ENCODE peak calls at places on chromosomes 1 and 21, in eight cellular contexts. T is A549, J is WTC11, W is NB4, Q is endothelial cell of umbilical vein, N is K562, V is H1, Y is HCT116. G is an unnamed sample.

GRCh38 chr1:29621826-29622435 is 385.6 kb downstream of the PTPRU start:
- DNase-seq in T (no peak), W (no peak), Q (no peak), Y (no peak), N (no peak), J (no peak), V (no peak), G (no peak)

GRCh38 chr1:46204406-46204742 is 1.2 kb downstream of the LURAP1 start:
- DNase-seq in J (no peak), Q (peak), W (no peak), T (no peak), Y (no peak), N (no peak), V (no peak), G (no peak)

GRCh38 chr1:77757066-77757584 is 2.5 kb downstream of the USP33 start:
- DNase-seq in V (no peak), T (no peak), N (no peak), J (no peak), W (no peak), Q (no peak), Y (no peak), G (no peak)

GRCh38 chr1:205355054-205355453 is 1.7 kb downstream of the KLHDC8A start:
- DNase-seq in Q (no peak), N (no peak), J (no peak), W (no peak), T (no peak), Y (no peak), V (no peak), G (no peak)

GRCh38 chr1:73516458-73516857 is 681.5 kb downstream of the LRRIQ3 start:
- DNase-seq in N (no peak), T (no peak), W (peak), V (no peak), J (no peak), Q (no peak), Y (no peak), G (no peak)

GRCh38 chr1:237873487-237873927 is 17.2 kb downstream of the ZP4 start:
- DNase-seq in V (peak), W (peak), Q (no peak), N (no peak), Y (no peak), J (peak), T (peak), G (no peak)

GRCh38 chr1:9494936-9495758 is 44.1 kb upstream of the SLC25A33 start:
- DNase-seq in Q (peak), V (peak), T (peak), W (peak), Y (peak), J (peak), N (peak), G (no peak)

GRCh38 chr1:77018386-77019156 is 151.3 kb downstream of the ST6GALNAC5 start:
- DNase-seq in W (peak), N (no peak), J (no peak), V (peak), T (no peak), Y (no peak), Q (no peak), G (no peak)

GRCh38 chr21:15928686-15929085 is 198.9 kb downstream of the USP25 start:
- DNase-seq in N (no peak), T (no peak), V (no peak), J (no peak), Q (no peak), W (no peak), Y (no peak), G (no peak)

GRCh38 chr1:3614755-3615742 is 3.7 kb upstream of the MEGF6 start:
- DNase-seq in Y (no peak), J (peak), W (no peak), T (peak), V (peak), Q (peak), N (peak), G (no peak)

GRCh38 chr1:23403038-23403336 is 21.6 kb downstream of the TCEA3 start:
- DNase-seq in J (no peak), N (peak), Y (peak), V (no peak), T (peak), Q (peak), W (peak), G (no peak)

GRCh38 chr21:46649356-46649755 is 13.9 kb downstream of the PRMT2 start:
- DNase-seq in W (no peak), V (no peak), N (no peak), Q (no peak), T (no peak), J (no peak), Y (no peak), G (no peak)

GRCh38 chr1:206590025-206590834 is 22.0 kb downstream of the EIF2D start:
- DNase-seq in Q (no peak), N (peak), Y (peak), J (peak), T (no peak), V (no peak), W (peak), G (no peak)

GRCh38 chr1:92298213-92298572 is 594 bp downstream of the GLMN start:
- DNase-seq in J (no peak), Y (no peak), Q (no peak), W (no peak), N (no peak), V (no peak), T (no peak), G (no peak)

GRCh38 chr1:23720256-23720995 is 22.8 kb upstream of the ELOA start:
- DNase-seq in Q (no peak), T (no peak), Y (no peak), V (no peak), N (no peak), J (no peak), W (no peak), G (no peak)

GRCh38 chr1:40056519-40057309 is 16.2 kb downstream of the CAP1 start:
- DNase-seq in N (no peak), V (no peak), T (no peak), Q (no peak), Y (no peak), J (no peak), W (no peak), G (no peak)

GRCh38 chr1:200028586-200029034 is 1.1 kb downstream of the NR5A2 start:
- DNase-seq in J (no peak), W (no peak), T (no peak), N (no peak), Y (no peak), Q (peak), V (no peak), G (no peak)

GRCh38 chr1:24643362-24644346 is 552 bp downstream of the SRRM1 start:
- DNase-seq in W (peak), Q (peak), Y (no peak), V (no peak), N (peak), T (peak), J (no peak), G (no peak)

GRCh38 chr1:208509072-208509471 is 264.9 kb upstream of the PLXNA2 start:
- DNase-seq in J (no peak), N (no peak), T (no peak), Q (no peak), Y (no peak), W (no peak), V (no peak), G (no peak)

GRCh38 chr1:215475719-215476525 is 91.2 kb upstream of the KCTD3 start:
- DNase-seq in Y (no peak), N (no peak), Q (no peak), T (no peak), J (no peak), W (no peak), V (no peak), G (no peak)

GRCh38 chr1:19137158-19137557 is 72.9 kb downstream of the UBR4 start:
- DNase-seq in Y (no peak), V (no peak), W (no peak), Q (no peak), J (no peak), N (no peak), T (no peak), G (no peak)

GRCh38 chr21:35019631-35020032 is 29.5 kb downstream of the RUNX1 start:
- DNase-seq in T (peak), V (no peak), N (no peak), Y (no peak), Q (no peak), W (no peak), J (no peak), G (peak)

GRCh38 chr1:35448344-35448801 is 108.8 kb downstream of the KIAA0319L start:
- DNase-seq in Y (no peak), T (no peak), Q (peak), N (no peak), V (no peak), J (no peak), W (peak), G (peak)

GRCh38 chr1:67213948-67214347 is 47.7 kb downstream of the IL23R start:
- DNase-seq in J (no peak), N (no peak), W (no peak), Y (no peak), Q (no peak), V (no peak), T (no peak), G (no peak)

GRCh38 chr1:67211589-67212563 is 45.6 kb downstream of the IL23R start:
- DNase-seq in Q (peak), V (no peak), N (no peak), J (peak), T (peak), Y (peak), W (peak), G (peak)

GRCh38 chr1:67213164-67213563 is 46.9 kb downstream of the IL23R start:
- DNase-seq in J (peak), Q (peak), T (peak), Y (peak), W (peak), V (no peak), N (peak), G (peak)

DNA sequence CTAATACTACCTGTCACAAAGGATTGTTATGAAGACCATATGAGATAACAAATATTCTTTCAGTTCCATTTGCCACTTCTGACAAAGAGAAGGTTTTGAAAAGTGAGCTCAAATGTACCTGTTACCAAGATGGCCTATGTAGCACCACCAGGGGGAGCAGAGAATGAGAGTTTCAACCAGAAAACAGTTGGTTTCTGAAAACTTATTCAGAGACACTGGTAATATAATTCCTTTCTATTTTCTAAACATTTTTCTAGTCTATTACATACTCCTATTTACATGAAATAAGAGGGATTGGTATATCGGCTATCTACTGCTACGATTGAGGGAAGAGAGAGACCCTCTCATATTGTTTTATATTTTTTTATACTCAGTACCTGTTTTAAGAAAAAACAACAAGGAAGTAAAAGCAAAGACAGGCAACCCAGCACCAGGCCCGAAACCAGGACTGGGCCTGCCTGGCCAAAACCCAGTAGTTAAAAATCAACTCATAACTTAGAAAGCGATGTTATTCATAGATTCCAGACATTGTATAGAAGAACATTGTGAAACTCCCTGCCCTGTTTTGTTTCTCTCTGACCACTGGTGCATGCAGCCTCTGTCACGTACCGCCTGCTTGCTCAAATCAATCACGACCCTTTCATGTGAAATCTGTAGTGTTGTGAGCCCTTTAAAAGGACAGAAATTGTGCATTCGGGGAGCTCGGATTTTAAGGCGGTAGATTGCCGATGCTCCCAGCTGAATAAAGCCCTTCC is 48.3 kb downstream of the IL23R start:
- DNase-seq in V (no peak), Y (peak), W (peak), N (no peak), T (no peak), J (peak), Q (peak), G (peak)
- TF ChIP-seq MAX in V (no peak), Y (no peak), W (no peak), N (no peak), T (no peak), J (no peak), Q (no peak), G (no peak)

GRCh38 chr21:39559511-39559910 is 53.2 kb upstream of the B3GALT5 start:
- DNase-seq in W (no peak), Q (no peak), J (no peak), V (no peak), N (no peak), Y (no peak), T (no peak), G (no peak)

GRCh38 chr21:39567180-39567972 is 45.4 kb upstream of the B3GALT5 start:
- DNase-seq in V (no peak), J (no peak), W (no peak), T (no peak), Q (no peak), Y (no peak), N (no peak), G (no peak)

GRCh38 chr21:39564200-39564599 is 48.5 kb upstream of the B3GALT5 start:
- DNase-seq in W (no peak), Q (no peak), V (no peak), N (no peak), T (no peak), Y (no peak), J (no peak), G (no peak)

GRCh38 chr21:39561128-39561527 is 51.6 kb upstream of the B3GALT5 start:
- DNase-seq in Y (no peak), N (no peak), J (no peak), T (no peak), Q (no peak), V (no peak), W (no peak), G (no peak)

GRCh38 chr21:39562791-39563770 is 49.7 kb upstream of the B3GALT5 start:
- DNase-seq in N (no peak), J (no peak), W (no peak), Q (no peak), V (no peak), Y (no peak), T (no peak), G (no peak)
- TF ChIP-seq MAX in N (no peak), J (no peak), W (no peak), Q (no peak), V (no peak), Y (no peak), T (no peak), G (no peak)

GRCh38 chr1:116454940-116455339 is 81.9 kb downstream of the ATP1A1 start:
- DNase-seq in J (no peak), V (no peak), Q (no peak), Y (no peak), W (no peak), T (no peak), N (no peak), G (no peak)

GRCh38 chr1:116457944-116458343 is 84.9 kb downstream of the ATP1A1 start:
- DNase-seq in W (no peak), T (no peak), Q (no peak), V (no peak), Y (no peak), N (no peak), J (no peak), G (no peak)

GRCh38 chr1:116455509-116455908 is 82.5 kb downstream of the ATP1A1 start:
- DNase-seq in Y (no peak), J (no peak), T (no peak), Q (no peak), N (no peak), V (no peak), W (no peak), G (no peak)

GRCh38 chr1:116453481-116453880 is 80.4 kb downstream of the ATP1A1 start:
- DNase-seq in W (no peak), Q (no peak), V (no peak), J (no peak), Y (no peak), N (no peak), T (no peak), G (no peak)

GRCh38 chr1:116453906-116454305 is 80.9 kb downstream of the ATP1A1 start:
- DNase-seq in J (no peak), V (no peak), T (no peak), N (no peak), Q (no peak), Y (no peak), W (no peak), G (no peak)
- TF ChIP-seq MAX in J (no peak), V (no peak), T (no peak), N (no peak), Q (no peak), Y (no peak), W (no peak), G (no peak)

DNA sequence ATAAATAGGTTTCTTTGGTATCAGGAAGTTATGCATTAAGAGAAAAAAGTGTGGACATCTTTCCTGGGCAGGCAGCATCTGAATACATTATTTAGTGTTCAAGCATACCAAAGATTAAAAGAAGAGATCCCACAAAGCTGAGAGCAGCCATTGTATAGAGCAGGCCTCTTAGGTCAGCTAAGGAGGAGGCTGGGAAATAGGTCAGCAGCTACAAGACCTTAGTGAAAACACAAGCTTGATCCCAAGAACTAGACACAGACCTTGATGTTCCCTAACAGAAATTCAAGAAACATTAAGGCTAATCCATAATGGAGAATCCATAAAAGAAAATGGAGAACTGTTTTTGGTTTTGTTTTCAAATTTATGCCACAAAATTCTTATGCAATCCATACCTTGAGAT is 135.3 kb upstream of the DPT start:
- DNase-seq in N (no peak), J (no peak), Y (no peak), Q (no peak), W (no peak), V (no peak), T (no peak), G (no peak)
- TF ChIP-seq MAX in N (no peak), J (no peak), Y (no peak), Q (no peak), W (no peak), V (no peak), T (no peak), G (no peak)

DNA sequence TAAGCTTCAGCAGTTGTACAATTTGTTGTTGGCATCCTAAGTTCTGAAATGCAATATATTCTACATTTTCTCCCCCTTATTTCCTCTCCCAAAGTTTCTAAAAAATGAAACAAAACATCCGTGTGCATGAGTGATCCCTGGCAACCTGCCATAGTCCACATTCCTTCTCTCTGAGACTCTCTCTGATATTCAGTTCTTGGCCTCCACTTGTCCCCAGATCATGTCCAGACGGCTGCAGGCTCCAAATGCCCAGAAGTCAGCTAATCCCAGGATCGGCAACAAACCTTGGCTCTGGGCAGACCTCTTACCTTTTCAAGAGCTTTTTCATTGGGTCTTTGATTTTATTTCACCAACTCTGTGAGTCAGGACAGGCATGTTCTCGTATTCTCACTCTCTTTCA is 187.8 kb downstream of the ETS2 start:
- DNase-seq in N (no peak), Y (peak), W (no peak), T (peak), Q (peak), J (no peak), V (no peak), G (peak)
- TF ChIP-seq MAX in N (no peak), Y (no peak), W (no peak), T (no peak), Q (no peak), J (no peak), V (no peak), G (no peak)

GRCh38 chr1:61561666-61562065 is 163.3 kb downstream of the TM2D1 start:
- DNase-seq in Y (no peak), T (no peak), W (no peak), V (no peak), N (no peak), Q (no peak), J (no peak), G (no peak)
- TF ChIP-seq MAX in Y (no peak), T (no peak), W (no peak), V (no peak), N (no peak), Q (no peak), J (no peak), G (no peak)

GRCh38 chr1:16038620-16038912 is 5.0 kb upstream of the CLCNKB start:
- DNase-seq in Q (no peak), N (peak), Y (no peak), J (no peak), W (no peak), V (no peak), T (no peak), G (peak)
- TF ChIP-seq MAX in Q (no peak), N (no peak), Y (no peak), J (no peak), W (no peak), V (no peak), T (no peak), G (no peak)

GRCh38 chr1:245382981-245383380 is 228.2 kb downstream of the KIF26B start:
- DNase-seq in V (no peak), W (no peak), Y (no peak), J (no peak), T (no peak), Q (no peak), N (no peak), G (no peak)
- TF ChIP-seq MAX in V (no peak), W (no peak), Y (no peak), J (no peak), T (no peak), Q (no peak), N (no peak), G (no peak)

GRCh38 chr1:155961937-155962336 is 16.4 kb downstream of the ARHGEF2 start:
- DNase-seq in V (no peak), N (peak), Q (peak), T (peak), Y (peak), J (no peak), W (peak), G (no peak)

GRCh38 chr1:155966135-155966534 is 12.2 kb downstream of the ARHGEF2 start:
- DNase-seq in N (no peak), Q (no peak), Y (no peak), V (no peak), W (no peak), J (peak), T (no peak), G (no peak)

GRCh38 chr1:155964193-155964592 is 14.2 kb downstream of the ARHGEF2 start:
- DNase-seq in W (no peak), N (no peak), V (no peak), T (no peak), Q (no peak), Y (no peak), J (no peak), G (no peak)

GRCh38 chr1:155960081-155960745 is 18.1 kb downstream of the ARHGEF2 start:
- DNase-seq in Q (no peak), T (no peak), N (no peak), W (no peak), Y (no peak), V (no peak), J (no peak), G (no peak)

DNA sequence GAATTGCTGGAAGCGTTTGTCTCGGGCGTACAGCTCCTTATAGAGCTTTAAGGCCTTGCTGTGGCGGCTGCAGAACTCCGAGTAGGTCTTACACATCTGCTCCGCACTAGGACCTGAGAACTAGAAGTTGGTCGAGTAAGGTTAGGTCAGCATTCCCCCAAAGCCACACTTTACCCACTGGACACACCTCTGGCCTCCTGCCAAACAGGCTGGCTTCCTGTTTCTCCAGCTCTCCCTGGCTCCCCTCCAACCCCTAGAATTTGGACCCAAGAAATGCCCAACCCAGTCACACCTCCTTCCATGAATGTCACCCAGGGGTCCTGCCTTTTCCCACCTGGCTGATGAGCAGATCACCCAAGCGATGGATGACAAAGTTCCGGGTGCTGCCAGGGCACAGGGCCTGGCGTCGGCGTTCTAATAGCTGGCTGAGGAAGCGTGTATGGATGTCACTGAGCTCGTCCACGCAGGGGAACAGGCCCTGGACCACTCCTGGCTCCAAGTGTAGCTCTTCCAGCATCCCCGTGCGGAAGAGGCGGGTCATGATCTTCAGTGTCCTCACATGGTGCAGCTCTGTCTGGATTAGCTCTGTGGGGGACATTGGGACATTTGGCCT is 15.6 kb downstream of the ARHGEF2 start:
- DNase-seq in Y (no peak), V (no peak), T (no peak), J (no peak), W (no peak), N (no peak), Q (peak), G (no peak)
- TF ChIP-seq MAX in Y (no peak), V (no peak), T (no peak), J (no peak), W (no peak), N (no peak), Q (no peak), G (no peak)